ENCODE peak calls at places on chromosome 11, in five cellular contexts. P is cardiac muscle cell; R is pancreas; T is CD8-positive, alpha-beta memory T cell; U is dorsolateral prefrontal cortex. S is an unnamed sample.

GRCh38 chr11:118277312-118277711 is 13.2 kb upstream of the MPZL2 start:
- DNase-seq in U (no peak), R (no peak), P (peak), T (no peak), S (no peak)

GRCh38 chr11:108788565-108789199 is 123.8 kb downstream of the DDX10 start:
- DNase-seq in P (peak), U (no peak), R (no peak), T (no peak), S (no peak)

GRCh38 chr11:13666708-13667107 is 1.8 kb upstream of the FAR1 start:
- DNase-seq in U (no peak), R (no peak), T (no peak), P (no peak), S (no peak)

GRCh38 chr11:44880953-44881352 is 69.7 kb downstream of the TP53I11 start:
- DNase-seq in R (no peak), T (no peak), P (no peak), U (no peak), S (no peak)

GRCh38 chr11:70689764-70690163 is 291.4 kb downstream of the CTTN start:
- DNase-seq in P (no peak), U (no peak), R (no peak), T (no peak), S (no peak)

GRCh38 chr11:63609971-63610580 is 4.2 kb downstream of the PLAAT3 start:
- DNase-seq in T (no peak), R (no peak), U (no peak), P (no peak), S (no peak)

GRCh38 chr11:78227906-78228305 is 39.2 kb downstream of the USP35 start:
- DNase-seq in P (no peak), T (no peak), U (no peak), R (no peak), S (no peak)

GRCh38 chr11:128318856-128319474 is 268.4 kb downstream of the ETS1 start:
- DNase-seq in U (no peak), P (no peak), R (no peak), T (peak), S (no peak)

GRCh38 chr11:1640076-1640946 is 10.7 kb downstream of the KRTAP5-5 start:
- DNase-seq in U (no peak), P (peak), R (peak), T (peak), S (no peak)

GRCh38 chr11:57432714-57433163 is 5.8 kb upstream of the SLC43A3 start:
- DNase-seq in P (peak), T (no peak), R (no peak), U (no peak), S (no peak)

GRCh38 chr11:78039919-78040671 is 17.0 kb upstream of the KCTD14 start:
- DNase-seq in P (peak), U (peak), R (peak), T (no peak), S (peak)

GRCh38 chr11:111730031-111730430 is 36.2 kb downstream of the PPP2R1B start:
- DNase-seq in T (no peak), R (no peak), P (peak), U (no peak), S (no peak)

GRCh38 chr11:123249354-123249753 is 54.3 kb upstream of the CLMP start:
- DNase-seq in P (no peak), R (no peak), T (no peak), U (no peak), S (no peak)

GRCh38 chr11:123247498-123247799 is 52.4 kb upstream of the CLMP start:
- DNase-seq in U (no peak), R (no peak), T (no peak), P (no peak), S (no peak)

GRCh38 chr11:123247813-123248379 is 52.8 kb upstream of the CLMP start:
- DNase-seq in T (no peak), U (no peak), R (no peak), P (no peak), S (no peak)

GRCh38 chr11:123245567-123245966 is 50.5 kb upstream of the CLMP start:
- DNase-seq in P (no peak), R (no peak), U (no peak), T (no peak), S (no peak)

GRCh38 chr11:123246749-123247497 is 51.9 kb upstream of the CLMP start:
- DNase-seq in U (peak), R (peak), P (peak), T (peak), S (peak)
- H3K27ac ChIP-seq in U (no peak), R (no peak), P (no peak), T (no peak), S (no peak)

GRCh38 chr11:86461892-86462291 is 87.2 kb downstream of the CCDC81 start:
- DNase-seq in U (no peak), P (no peak), T (no peak), R (no peak), S (no peak)

GRCh38 chr11:86459002-86459385 is 84.3 kb downstream of the CCDC81 start:
- DNase-seq in P (no peak), R (no peak), T (no peak), U (no peak), S (no peak)

GRCh38 chr11:86460461-86461404 is 86.0 kb downstream of the CCDC81 start:
- DNase-seq in R (no peak), U (no peak), T (no peak), P (peak), S (no peak)

GRCh38 chr11:86458294-86459001 is 83.8 kb downstream of the CCDC81 start:
- DNase-seq in T (no peak), P (no peak), U (no peak), R (no peak), S (no peak)

GRCh38 chr11:86459682-86460460 is 85.2 kb downstream of the CCDC81 start:
- DNase-seq in P (peak), R (peak), U (peak), T (no peak), S (peak)
- H3K27ac ChIP-seq in P (no peak), R (peak), U (peak), T (no peak), S (no peak)

DNA sequence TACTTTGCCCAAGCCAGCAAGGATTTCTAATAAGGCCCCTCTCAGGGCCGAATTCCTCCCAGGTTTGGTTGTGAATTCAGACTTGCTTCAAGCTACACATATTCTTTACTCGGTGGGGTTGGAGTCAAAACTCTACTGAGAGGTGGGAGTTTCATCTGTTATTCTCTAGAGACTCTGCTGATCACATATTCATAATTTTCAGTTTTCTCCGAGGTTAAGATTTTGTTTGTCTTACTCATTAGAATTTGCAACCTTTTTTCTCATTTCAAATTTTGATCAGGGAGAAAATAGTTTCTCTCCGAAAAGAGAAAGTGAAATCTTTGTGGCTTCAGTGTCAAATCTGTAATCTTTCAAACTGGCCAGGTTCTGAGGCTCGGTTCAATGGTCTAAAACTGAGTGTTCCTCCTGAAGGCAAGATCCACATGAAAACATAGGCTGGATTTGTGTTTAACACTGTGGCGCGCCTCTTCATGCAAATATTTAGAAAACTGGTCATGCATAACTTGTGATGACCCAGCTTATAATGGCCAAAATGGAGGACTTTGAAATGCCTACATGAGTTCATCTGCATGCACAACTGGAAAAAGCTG is 21.5 kb upstream of the GSTP1 start:
- DNase-seq in T (no peak), P (no peak), R (no peak), U (no peak), S (no peak)
- H3K27ac ChIP-seq in T (no peak), P (no peak), R (no peak), U (no peak), S (no peak)

GRCh38 chr11:10455637-10456487 is 798 bp downstream of the AMPD3 start:
- DNase-seq in P (peak), T (peak), U (no peak), R (no peak), S (no peak)

GRCh38 chr11:10457901-10458300 is 2.8 kb downstream of the AMPD3 start:
- DNase-seq in T (no peak), U (no peak), R (no peak), P (no peak), S (no peak)

GRCh38 chr11:10454902-10455631 is at the start of gene AMPD3:
- DNase-seq in U (no peak), R (no peak), T (no peak), P (peak), S (no peak)

GRCh38 chr11:10454506-10454901 is 560 bp upstream of the AMPD3 start:
- DNase-seq in U (no peak), T (no peak), P (no peak), R (no peak), S (no peak)

GRCh38 chr11:10456519-10456918 is 1.5 kb downstream of the AMPD3 start:
- DNase-seq in T (no peak), U (no peak), R (no peak), P (peak), S (no peak)
- H3K27ac ChIP-seq in T (peak), U (peak), R (peak), P (no peak), S (peak)

GRCh38 chr11:69443968-69444364 is 37.5 kb upstream of the LINC01488 start:
- DNase-seq in R (no peak), U (no peak), T (no peak), P (peak), S (no peak)
- H3K27ac ChIP-seq in R (peak), U (peak), T (peak), P (no peak), S (peak)

GRCh38 chr11:117096973-117097566 is 1.2 kb downstream of the SIK3 start:
- DNase-seq in T (no peak), U (no peak), P (no peak), R (no peak), S (no peak)

GRCh38 chr11:117095301-117096139 is 2.7 kb downstream of the SIK3 start:
- DNase-seq in P (peak), R (no peak), T (peak), U (no peak), S (no peak)

GRCh38 chr11:117094776-117095175 is 3.5 kb downstream of the SIK3 start:
- DNase-seq in R (no peak), P (peak), T (no peak), U (peak), S (no peak)

GRCh38 chr11:117097567-117098268 is 510 bp downstream of the SIK3 start:
- DNase-seq in P (no peak), T (peak), R (peak), U (peak), S (no peak)

DNA sequence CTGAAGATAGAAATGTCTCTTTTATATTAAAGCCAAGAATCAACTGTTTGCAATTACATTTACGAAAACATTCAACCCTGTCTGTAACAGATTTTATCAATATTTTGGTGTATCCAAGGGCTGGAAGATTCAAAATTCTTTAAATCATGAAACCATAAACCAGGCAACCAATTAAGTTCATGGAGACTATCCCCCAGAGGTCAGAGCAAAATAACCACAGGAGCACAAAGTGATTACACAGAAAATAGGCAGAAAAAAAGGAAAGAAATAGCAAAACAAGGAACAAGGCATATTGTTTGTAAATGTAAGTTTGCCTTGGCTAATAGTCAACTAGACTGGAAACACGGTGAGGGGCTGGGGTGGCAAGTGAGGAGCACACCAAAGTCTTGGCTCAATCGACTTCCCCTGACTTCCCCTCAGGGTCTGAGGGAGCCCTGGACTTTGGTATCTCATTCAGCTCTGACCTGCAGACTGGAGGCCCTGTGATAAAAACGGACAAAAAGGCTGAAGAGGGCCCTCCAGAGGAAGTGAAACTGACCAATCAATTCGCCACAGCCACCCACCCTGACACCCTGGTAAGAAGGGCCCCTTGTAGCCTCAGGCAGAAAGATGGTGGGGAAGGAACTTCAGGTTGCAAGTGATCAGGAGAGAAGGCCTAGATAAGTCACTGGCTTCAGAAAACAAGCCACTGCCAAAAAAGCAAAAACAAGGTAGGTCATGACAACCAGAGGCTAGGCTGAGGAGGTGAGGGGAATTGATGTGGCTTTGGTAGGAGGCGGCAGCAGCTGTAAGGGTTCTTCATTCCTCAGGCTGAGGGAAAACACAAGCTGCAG is 1.9 kb downstream of the SIK3 start:
- DNase-seq in T (peak), P (no peak), U (peak), R (no peak), S (peak)
- H3K27ac ChIP-seq in T (peak), P (peak), U (peak), R (peak), S (peak)

S was measured in substantia nigra.